ENCODE peak calls at places on chromosome 7, in four cellular contexts. One of them, this sample, is unnamed.

GRCh38 chr7:77811895-77812685 is 13.5 kb downstream of the PHTF2 start:
- DNase-seq in HCT116: no peak
- DNase-seq in K562: no peak
- DNase-seq in SK-N-SH: no peak
- DNase-seq in this sample: peak; percentile 36

GRCh38 chr7:111730476-111731300 is 168.4 kb upstream of the IMMP2L start:
- DNase-seq in K562: peak; percentile 75
- DNase-seq in SK-N-SH: peak; percentile 71
- DNase-seq in HCT116: peak; percentile 39
- DNase-seq in this sample: peak; percentile 24

GRCh38 chr7:5296627-5297226 is 14.0 kb downstream of the SLC29A4 start:
- DNase-seq in HCT116: no peak
- DNase-seq in K562: peak; percentile 92
- DNase-seq in SK-N-SH: peak; percentile 93
- DNase-seq in this sample: no peak

GRCh38 chr7:21092923-21093702 is 306.4 kb upstream of the SP8 start:
- DNase-seq in SK-N-SH: no peak
- DNase-seq in K562: no peak
- DNase-seq in HCT116: no peak
- DNase-seq in this sample: no peak

GRCh38 chr7:51165337-51165736 is 151.3 kb downstream of the COBL start:
- DNase-seq in K562: no peak
- DNase-seq in HCT116: no peak
- DNase-seq in SK-N-SH: no peak
- DNase-seq in this sample: no peak

GRCh38 chr7:79400221-79400620 is 53.2 kb downstream of the MAGI2 start:
- DNase-seq in K562: no peak
- DNase-seq in HCT116: no peak
- DNase-seq in SK-N-SH: no peak
- DNase-seq in this sample: no peak

GRCh38 chr7:28708458-28708951 is 249.6 kb downstream of the TRIL start:
- DNase-seq in K562: no peak
- DNase-seq in HCT116: no peak
- DNase-seq in SK-N-SH: no peak
- DNase-seq in this sample: no peak

GRCh38 chr7:103811997-103812396 is 177.5 kb downstream of the RELN start:
- DNase-seq in K562: no peak
- DNase-seq in HCT116: no peak
- DNase-seq in SK-N-SH: no peak
- DNase-seq in this sample: peak; percentile 35

GRCh38 chr7:157273208-157274202 is 63.3 kb upstream of the DNAJB6 start:
- DNase-seq in HCT116: peak; percentile 21
- DNase-seq in K562: peak; percentile 96
- DNase-seq in SK-N-SH: peak; percentile 99
- DNase-seq in this sample: peak; percentile 58

GRCh38 chr7:38262545-38262944 is 10.9 kb downstream of the TARP start:
- DNase-seq in HCT116: no peak
- DNase-seq in SK-N-SH: no peak
- DNase-seq in K562: no peak
- DNase-seq in this sample: no peak

GRCh38 chr7:113015038-113015645 is 71.5 kb downstream of the GPR85 start:
- DNase-seq in HCT116: peak; percentile 27
- DNase-seq in SK-N-SH: peak; percentile 55
- DNase-seq in K562: peak; percentile 20
- DNase-seq in this sample: peak; percentile 11

GRCh38 chr7:102258749-102259107 is 27.9 kb upstream of the SH2B2 start:
- DNase-seq in HCT116: no peak
- DNase-seq in K562: no peak
- DNase-seq in SK-N-SH: peak; percentile 73
- DNase-seq in this sample: no peak

GRCh38 chr7:113289140-113289740 is 170.9 kb upstream of the SMIM30 start:
- DNase-seq in SK-N-SH: peak; percentile 42
- DNase-seq in HCT116: peak; percentile 51
- DNase-seq in K562: peak; percentile 21
- DNase-seq in this sample: peak; percentile 36

GRCh38 chr7:148527717-148528168 is 62.8 kb upstream of the C7orf33 start:
- DNase-seq in HCT116: peak; percentile 88
- DNase-seq in K562: peak; percentile 86
- DNase-seq in SK-N-SH: peak; percentile 81
- DNase-seq in this sample: peak; percentile 88

GRCh38 chr7:40541336-40541735 is 406.5 kb downstream of the SUGCT start:
- DNase-seq in K562: no peak
- DNase-seq in HCT116: no peak
- DNase-seq in SK-N-SH: no peak
- DNase-seq in this sample: no peak

GRCh38 chr7:6243168-6243567 is 29.3 kb downstream of the CYTH3 start:
- DNase-seq in HCT116: no peak
- DNase-seq in K562: no peak
- DNase-seq in SK-N-SH: no peak
- DNase-seq in this sample: no peak

GRCh38 chr7:74103219-74103772 is 19.7 kb downstream of the LIMK1 start:
- DNase-seq in HCT116: no peak
- DNase-seq in K562: no peak
- DNase-seq in SK-N-SH: no peak
- DNase-seq in this sample: no peak

GRCh38 chr7:27826347-27826746 is 86.4 kb downstream of the TAX1BP1 start:
- DNase-seq in K562: no peak
- DNase-seq in HCT116: no peak
- DNase-seq in SK-N-SH: peak; percentile 53
- DNase-seq in this sample: no peak

GRCh38 chr7:27176962-27177794 is 3.1 kb upstream of the HOXA10 start:
- DNase-seq in HCT116: no peak
- DNase-seq in K562: no peak
- DNase-seq in SK-N-SH: no peak
- DNase-seq in this sample: no peak

GRCh38 chr7:144437370-144438191 is 34.1 kb upstream of the NOBOX start:
- DNase-seq in SK-N-SH: peak; percentile 26
- DNase-seq in K562: peak; percentile 25
- DNase-seq in HCT116: peak; percentile 65
- DNase-seq in this sample: peak; percentile 56

GRCh38 chr7:74454059-74454947 is 597 bp downstream of the GTF2IRD1 start:
- DNase-seq in HCT116: no peak
- DNase-seq in SK-N-SH: peak; percentile 89
- DNase-seq in K562: no peak
- DNase-seq in this sample: no peak

GRCh38 chr7:68006619-68007018 is 1010.0 kb downstream of the TYW1 start:
- DNase-seq in K562: no peak
- DNase-seq in SK-N-SH: no peak
- DNase-seq in HCT116: no peak
- DNase-seq in this sample: no peak

GRCh38 chr7:46811529-46811928 is 770.4 kb downstream of the TNS3 start:
- DNase-seq in K562: no peak
- DNase-seq in HCT116: no peak
- DNase-seq in SK-N-SH: no peak
- DNase-seq in this sample: no peak

GRCh38 chr7:140003913-140004382 is 58.8 kb downstream of the PARP12 start:
- DNase-seq in SK-N-SH: peak; percentile 67
- DNase-seq in HCT116: peak; percentile 47
- DNase-seq in K562: peak; percentile 81
- DNase-seq in this sample: peak; percentile 43

GRCh38 chr7:30922596-30922995 is 10.9 kb downstream of the AQP1 start:
- DNase-seq in SK-N-SH: peak; percentile 12
- DNase-seq in HCT116: no peak
- DNase-seq in K562: no peak
- DNase-seq in this sample: no peak

DNA sequence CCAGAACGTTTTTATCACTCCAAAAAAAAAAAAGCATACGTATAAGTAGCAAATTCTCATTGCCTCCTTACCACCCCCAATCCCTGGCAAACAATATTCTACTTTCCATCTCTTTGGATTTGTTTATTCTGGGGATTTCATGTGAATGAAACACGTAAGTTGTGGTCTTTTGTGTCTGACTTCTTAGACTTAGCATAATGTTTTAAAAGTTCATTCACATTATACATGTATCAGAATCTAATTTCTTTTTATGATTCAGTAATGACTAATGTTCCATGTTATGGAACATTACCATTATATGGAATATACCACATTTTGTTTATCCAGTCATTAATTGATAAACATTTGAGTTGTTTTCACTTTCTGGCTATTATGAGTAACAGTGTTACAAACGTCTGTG is 12.5 kb upstream of the KLHL7 start:
- DNase-seq in HCT116: no peak
- DNase-seq in SK-N-SH: no peak
- DNase-seq in K562: no peak
- DNase-seq in this sample: no peak
- TF ChIP-seq JUND in HCT116: no peak
- TF ChIP-seq JUND in SK-N-SH: no peak
- TF ChIP-seq JUND in K562: no peak
- TF ChIP-seq JUND in this sample: no peak

GRCh38 chr7:106964455-106964854 is 80.0 kb upstream of the PRKAR2B start:
- DNase-seq in K562: no peak
- DNase-seq in HCT116: no peak
- DNase-seq in SK-N-SH: no peak
- DNase-seq in this sample: no peak
- TF ChIP-seq ELF1 in K562: no peak
- TF ChIP-seq ELF1 in HCT116: no peak
- TF ChIP-seq ELF1 in SK-N-SH: no peak
- TF ChIP-seq ELF1 in this sample: no peak

GRCh38 chr7:96121752-96122151 is 200.1 kb downstream of the SLC25A13 start:
- DNase-seq in SK-N-SH: no peak
- DNase-seq in HCT116: no peak
- DNase-seq in K562: no peak
- DNase-seq in this sample: no peak
- TF ChIP-seq JUND in SK-N-SH: no peak
- TF ChIP-seq JUND in HCT116: no peak
- TF ChIP-seq JUND in K562: no peak
- TF ChIP-seq JUND in this sample: no peak

GRCh38 chr7:22404421-22405023 is 47.6 kb upstream of the RAPGEF5 start:
- DNase-seq in HCT116: no peak
- DNase-seq in SK-N-SH: no peak
- DNase-seq in K562: no peak
- DNase-seq in this sample: no peak

GRCh38 chr7:22400150-22400814 is 43.3 kb upstream of the RAPGEF5 start:
- DNase-seq in K562: no peak
- DNase-seq in HCT116: no peak
- DNase-seq in SK-N-SH: no peak
- DNase-seq in this sample: no peak

GRCh38 chr7:22400933-22401553 is 44.1 kb upstream of the RAPGEF5 start:
- DNase-seq in HCT116: no peak
- DNase-seq in SK-N-SH: no peak
- DNase-seq in K562: no peak
- DNase-seq in this sample: no peak

GRCh38 chr7:22403344-22403743 is 46.4 kb upstream of the RAPGEF5 start:
- DNase-seq in K562: no peak
- DNase-seq in HCT116: no peak
- DNase-seq in SK-N-SH: no peak
- DNase-seq in this sample: no peak

DNA sequence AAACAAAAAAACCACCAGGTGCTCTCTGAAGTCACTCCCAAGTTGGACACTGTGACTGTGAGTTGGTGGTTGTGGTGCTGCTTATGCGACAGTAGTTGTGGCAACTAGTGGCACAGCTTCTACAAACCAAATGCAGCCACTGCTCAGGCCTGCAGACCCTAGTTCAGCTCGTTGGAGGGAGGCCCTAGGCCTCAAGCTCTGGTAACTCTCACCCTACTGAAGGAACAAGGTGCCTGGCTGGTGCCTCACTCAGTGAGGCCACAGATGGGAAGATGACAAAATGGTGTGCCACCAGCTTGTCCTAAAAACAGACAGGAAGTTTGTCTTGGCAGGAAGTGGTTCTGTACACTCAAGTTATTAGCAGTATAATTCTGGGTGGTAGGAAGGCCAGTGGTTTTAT is 45.3 kb upstream of the RAPGEF5 start:
- DNase-seq in SK-N-SH: no peak
- DNase-seq in HCT116: no peak
- DNase-seq in K562: no peak
- DNase-seq in this sample: no peak
- TF ChIP-seq ELF1 in SK-N-SH: no peak
- TF ChIP-seq ELF1 in HCT116: no peak
- TF ChIP-seq ELF1 in K562: no peak
- TF ChIP-seq ELF1 in this sample: no peak

GRCh38 chr7:93574269-93574645 is 267 bp downstream of the CALCR start:
- DNase-seq in K562: no peak
- DNase-seq in SK-N-SH: peak; percentile 48
- DNase-seq in HCT116: no peak
- DNase-seq in this sample: no peak
- TF ChIP-seq JUND in K562: no peak
- TF ChIP-seq JUND in SK-N-SH: no peak
- TF ChIP-seq JUND in HCT116: no peak
- TF ChIP-seq JUND in this sample: no peak

DNA sequence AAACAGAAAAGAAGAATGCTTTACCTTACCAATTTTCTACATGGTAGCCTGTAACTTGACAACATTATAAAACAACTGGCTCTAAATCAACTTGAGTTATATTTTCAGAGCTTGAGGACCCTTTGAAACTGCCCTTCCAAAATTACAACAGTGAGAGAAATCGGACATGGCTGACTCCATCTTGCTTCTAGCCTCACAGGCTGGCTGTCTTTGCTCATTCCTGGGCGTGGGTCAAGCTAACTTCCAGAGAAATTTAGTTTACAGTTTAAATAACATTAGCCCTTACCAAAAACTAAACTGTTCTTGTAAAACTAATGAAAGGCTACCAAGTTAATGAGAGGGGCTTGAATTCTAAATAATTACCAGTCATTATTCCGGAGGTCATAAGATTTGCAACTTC is 183.4 kb downstream of the AKR1D1 start:
- DNase-seq in SK-N-SH: no peak
- DNase-seq in HCT116: no peak
- DNase-seq in K562: no peak
- DNase-seq in this sample: no peak
- TF ChIP-seq ELF1 in SK-N-SH: no peak
- TF ChIP-seq ELF1 in HCT116: no peak
- TF ChIP-seq ELF1 in K562: no peak
- TF ChIP-seq ELF1 in this sample: no peak

GRCh38 chr7:130843703-130844102 is 109.7 kb upstream of the KLF14 start:
- DNase-seq in HCT116: no peak
- DNase-seq in SK-N-SH: no peak
- DNase-seq in K562: no peak
- DNase-seq in this sample: no peak

GRCh38 chr7:130841416-130841815 is 107.4 kb upstream of the KLF14 start:
- DNase-seq in SK-N-SH: no peak
- DNase-seq in K562: no peak
- DNase-seq in HCT116: no peak
- DNase-seq in this sample: no peak

GRCh38 chr7:130840599-130840998 is 106.6 kb upstream of the KLF14 start:
- DNase-seq in HCT116: no peak
- DNase-seq in K562: no peak
- DNase-seq in SK-N-SH: no peak
- DNase-seq in this sample: no peak

DNA sequence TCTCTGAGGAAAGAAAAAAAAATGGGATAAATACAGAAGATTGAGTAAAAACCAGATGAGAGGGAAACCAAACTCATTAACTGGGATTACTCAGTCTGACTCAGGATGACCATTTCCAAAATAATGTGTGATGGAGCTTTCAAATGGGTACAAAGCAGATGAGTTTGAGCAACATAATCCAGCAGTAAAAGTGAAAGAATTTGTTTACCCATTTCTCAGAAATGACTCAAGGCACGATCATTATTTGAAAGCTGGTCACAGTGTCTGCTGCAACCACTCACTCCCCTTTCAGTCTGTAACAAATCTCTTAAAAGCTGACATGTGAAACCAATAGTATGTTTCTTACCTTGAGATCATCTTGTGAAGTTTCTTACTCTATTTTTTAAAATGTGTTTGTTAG is 104.7 kb upstream of the KLF14 start:
- DNase-seq in HCT116: peak; percentile 91
- DNase-seq in K562: no peak
- DNase-seq in SK-N-SH: no peak
- DNase-seq in this sample: no peak
- TF ChIP-seq JUND in HCT116: no peak
- TF ChIP-seq JUND in K562: no peak
- TF ChIP-seq JUND in SK-N-SH: peak; percentile 97
- TF ChIP-seq JUND in this sample: no peak

This sample was measured in HepG2.